ENCODE peak calls at places on chromosomes 3 and 15, in four cellular contexts. One of them, this sample, is unnamed.

GRCh38 chr3:128170866-128171516 is 17.7 kb downstream of the EEFSEC start:
- DNase-seq in substantia nigra: peak
- DNase-seq in activated T-cell treated with anti-CD3 and anti-CD28 coated beads for 24 hours: no peak
- DNase-seq in anterior cingulate cortex: peak
- DNase-seq in this sample: peak

GRCh38 chr3:188449421-188449820 is 295.5 kb downstream of the LPP start:
- DNase-seq in substantia nigra: no peak
- DNase-seq in activated T-cell treated with anti-CD3 and anti-CD28 coated beads for 24 hours: no peak
- DNase-seq in anterior cingulate cortex: no peak
- DNase-seq in this sample: no peak

GRCh38 chr15:82146990-82147461 is 101.2 kb upstream of the MEX3B start:
- DNase-seq in substantia nigra: no peak
- DNase-seq in activated T-cell treated with anti-CD3 and anti-CD28 coated beads for 24 hours: no peak
- DNase-seq in anterior cingulate cortex: no peak
- DNase-seq in this sample: no peak

GRCh38 chr3:11559816-11560633 is 83.7 kb downstream of the VGLL4 start:
- DNase-seq in substantia nigra: no peak
- DNase-seq in activated T-cell treated with anti-CD3 and anti-CD28 coated beads for 24 hours: no peak
- DNase-seq in anterior cingulate cortex: no peak
- DNase-seq in this sample: no peak

GRCh38 chr3:355622-356021 is 159.1 kb downstream of the CHL1 start:
- DNase-seq in substantia nigra: no peak
- DNase-seq in activated T-cell treated with anti-CD3 and anti-CD28 coated beads for 24 hours: no peak
- DNase-seq in anterior cingulate cortex: no peak
- DNase-seq in this sample: peak

GRCh38 chr3:103794656-103795055 is 1359.8 kb downstream of the ZPLD1 start:
- DNase-seq in substantia nigra: no peak
- DNase-seq in activated T-cell treated with anti-CD3 and anti-CD28 coated beads for 24 hours: no peak
- DNase-seq in anterior cingulate cortex: no peak
- DNase-seq in this sample: no peak

GRCh38 chr15:28115871-28116270 is 16.8 kb upstream of the OCA2 start:
- DNase-seq in substantia nigra: no peak
- DNase-seq in activated T-cell treated with anti-CD3 and anti-CD28 coated beads for 24 hours: no peak
- DNase-seq in anterior cingulate cortex: no peak
- DNase-seq in this sample: no peak

GRCh38 chr3:106332884-106333283 is 464.1 kb upstream of the CBLB start:
- DNase-seq in substantia nigra: no peak
- DNase-seq in activated T-cell treated with anti-CD3 and anti-CD28 coated beads for 24 hours: peak
- DNase-seq in anterior cingulate cortex: no peak
- DNase-seq in this sample: no peak

GRCh38 chr15:40293006-40293405 is 10.1 kb upstream of the ANKRD63 start:
- DNase-seq in substantia nigra: no peak
- DNase-seq in activated T-cell treated with anti-CD3 and anti-CD28 coated beads for 24 hours: no peak
- DNase-seq in anterior cingulate cortex: no peak
- DNase-seq in this sample: no peak

GRCh38 chr15:79015416-79015815 is 70.6 kb upstream of the CTSH start:
- DNase-seq in substantia nigra: no peak
- DNase-seq in activated T-cell treated with anti-CD3 and anti-CD28 coated beads for 24 hours: no peak
- DNase-seq in anterior cingulate cortex: no peak
- DNase-seq in this sample: no peak

GRCh38 chr15:80512729-80513670 is 108.8 kb downstream of the ARNT2 start:
- DNase-seq in substantia nigra: peak
- DNase-seq in activated T-cell treated with anti-CD3 and anti-CD28 coated beads for 24 hours: no peak
- DNase-seq in anterior cingulate cortex: no peak
- DNase-seq in this sample: no peak

GRCh38 chr3:150252462-150252861 is 155.6 kb upstream of the TSC22D2 start:
- DNase-seq in substantia nigra: no peak
- DNase-seq in activated T-cell treated with anti-CD3 and anti-CD28 coated beads for 24 hours: no peak
- DNase-seq in anterior cingulate cortex: no peak
- DNase-seq in this sample: no peak

GRCh38 chr3:42957573-42957972 is 21.5 kb upstream of the GASK1A start:
- DNase-seq in substantia nigra: no peak
- DNase-seq in activated T-cell treated with anti-CD3 and anti-CD28 coated beads for 24 hours: no peak
- DNase-seq in anterior cingulate cortex: no peak
- DNase-seq in this sample: no peak

GRCh38 chr3:17333446-17333845 is 409.0 kb downstream of the TBC1D5 start:
- DNase-seq in substantia nigra: no peak
- DNase-seq in activated T-cell treated with anti-CD3 and anti-CD28 coated beads for 24 hours: no peak
- DNase-seq in anterior cingulate cortex: no peak
- DNase-seq in this sample: no peak

GRCh38 chr15:99090938-99091337 is 13.9 kb upstream of the SYNM start:
- DNase-seq in substantia nigra: no peak
- DNase-seq in activated T-cell treated with anti-CD3 and anti-CD28 coated beads for 24 hours: no peak
- DNase-seq in anterior cingulate cortex: no peak
- DNase-seq in this sample: no peak

GRCh38 chr3:120182613-120183524 is 88.6 kb upstream of the GSK3B start:
- DNase-seq in substantia nigra: no peak
- DNase-seq in activated T-cell treated with anti-CD3 and anti-CD28 coated beads for 24 hours: no peak
- DNase-seq in anterior cingulate cortex: no peak
- DNase-seq in this sample: no peak

GRCh38 chr15:60757273-60757672 is 278.3 kb upstream of the ICE2 start:
- DNase-seq in substantia nigra: no peak
- DNase-seq in activated T-cell treated with anti-CD3 and anti-CD28 coated beads for 24 hours: no peak
- DNase-seq in anterior cingulate cortex: no peak
- DNase-seq in this sample: no peak

GRCh38 chr15:64430000-64430735 is 30.2 kb upstream of the ZNF609 start:
- DNase-seq in substantia nigra: no peak
- DNase-seq in activated T-cell treated with anti-CD3 and anti-CD28 coated beads for 24 hours: peak
- DNase-seq in anterior cingulate cortex: no peak
- DNase-seq in this sample: no peak

GRCh38 chr3:51678186-51678585 is 7.1 kb downstream of the TEX264 start:
- DNase-seq in substantia nigra: no peak
- DNase-seq in activated T-cell treated with anti-CD3 and anti-CD28 coated beads for 24 hours: no peak
- DNase-seq in anterior cingulate cortex: no peak
- DNase-seq in this sample: no peak

GRCh38 chr3:13700362-13700761 is 151.4 kb downstream of the FBLN2 start:
- DNase-seq in substantia nigra: no peak
- DNase-seq in activated T-cell treated with anti-CD3 and anti-CD28 coated beads for 24 hours: no peak
- DNase-seq in anterior cingulate cortex: no peak
- DNase-seq in this sample: no peak

GRCh38 chr3:150933473-150934008 is 28.3 kb upstream of the MINDY4B start:
- DNase-seq in substantia nigra: no peak
- DNase-seq in activated T-cell treated with anti-CD3 and anti-CD28 coated beads for 24 hours: no peak
- DNase-seq in anterior cingulate cortex: no peak
- DNase-seq in this sample: no peak

GRCh38 chr3:96813134-96813819 is 1.1 kb upstream of the EPHA6 start:
- DNase-seq in substantia nigra: peak
- DNase-seq in activated T-cell treated with anti-CD3 and anti-CD28 coated beads for 24 hours: peak
- DNase-seq in anterior cingulate cortex: peak
- DNase-seq in this sample: peak

GRCh38 chr3:160707187-160707789 is 30.3 kb downstream of the ARL14 start:
- DNase-seq in substantia nigra: peak
- DNase-seq in activated T-cell treated with anti-CD3 and anti-CD28 coated beads for 24 hours: no peak
- DNase-seq in anterior cingulate cortex: peak
- DNase-seq in this sample: peak

GRCh38 chr15:77830041-77830440 is 197.3 kb upstream of the LINGO1 start:
- DNase-seq in substantia nigra: no peak
- DNase-seq in activated T-cell treated with anti-CD3 and anti-CD28 coated beads for 24 hours: no peak
- DNase-seq in anterior cingulate cortex: no peak
- DNase-seq in this sample: no peak

GRCh38 chr15:75672646-75673425 is 25.1 kb downstream of the SNX33 start:
- DNase-seq in substantia nigra: peak
- DNase-seq in activated T-cell treated with anti-CD3 and anti-CD28 coated beads for 24 hours: no peak
- DNase-seq in anterior cingulate cortex: no peak
- DNase-seq in this sample: peak

This sample was measured in head of caudate nucleus.